ENCODE peak calls at places on chromosomes 2 and 18, in nine cellular contexts. W is fibroblast of mammary gland; T is T-helper 9 cell; H is CD4-positive, CD25-positive, alpha-beta regulatory T cell; O is effector CD8-positive, alpha-beta T cell; Z is HT1080; C is B cell; I is Calu3; N is spleen. Y is an unnamed sample.
A peak's percentile ranks its signal among the peaks of the same experiment; 100 is the strongest.

GRCh38 chr2:239184179-239184578 is 216.6 kb downstream of the HDAC4 start:
- DNase-seq in W (no peak), T (no peak), H (no peak), O (no peak), Z (no peak), C (peak; percentile 11), I (no peak), N (peak; percentile 41), Y (peak; percentile 1)

GRCh38 chr18:63476666-63477065 is at the start of gene SERPINB5:
- DNase-seq in W (no peak), T (no peak), H (no peak), O (no peak), Z (peak; percentile 87), C (no peak), I (peak; percentile 96), N (no peak), Y (peak; percentile 49)

GRCh38 chr2:240458044-240458899 is 22.8 kb downstream of the GPC1 start:
- DNase-seq in W (no peak), T (no peak), H (no peak), O (no peak), Z (no peak), C (no peak), I (no peak), N (peak; percentile 67), Y (no peak)

GRCh38 chr2:70954886-70955285 is 19.2 kb downstream of the ATP6V1B1 start:
- DNase-seq in W (no peak), T (no peak), H (no peak), O (no peak), Z (no peak), C (no peak), I (no peak), N (peak; percentile 30), Y (no peak)

GRCh38 chr18:13386891-13387801 is 168.6 kb downstream of the LDLRAD4 start:
- DNase-seq in W (no peak), T (no peak), H (no peak), O (no peak), Z (no peak), C (no peak), I (no peak), N (no peak), Y (no peak)

GRCh38 chr2:60554649-60555065 is 1.2 kb upstream of the BCL11A start:
- DNase-seq in W (no peak), T (no peak), H (no peak), O (no peak), Z (no peak), C (no peak), I (no peak), N (peak; percentile 87), Y (no peak)

GRCh38 chr2:112938904-112939303 is 27.9 kb downstream of the IL37 start:
- DNase-seq in W (no peak), T (no peak), H (no peak), O (no peak), Z (peak; percentile 86), C (no peak), I (peak; percentile 75), N (no peak), Y (peak; percentile 53)

GRCh38 chr2:64015898-64016297 is 3.3 kb downstream of the VPS54 start:
- DNase-seq in W (no peak), T (no peak), H (no peak), O (no peak), Z (no peak), C (no peak), I (no peak), N (no peak), Y (no peak)

GRCh38 chr18:28109781-28110460 is 67.0 kb downstream of the CDH2 start:
- DNase-seq in W (no peak), T (no peak), H (no peak), O (no peak), Z (no peak), C (no peak), I (no peak), N (no peak), Y (no peak)

GRCh38 chr2:132670104-132670960 is at the start of gene LYPD1:
- DNase-seq in W (no peak), T (no peak), H (no peak), O (no peak), Z (peak; percentile 71), C (no peak), I (peak; percentile 78), N (peak; percentile 74), Y (no peak)

GRCh38 chr2:85785027-85785822 is 31.4 kb downstream of the ATOH8 start:
- DNase-seq in W (peak; percentile 94), T (no peak), H (no peak), O (no peak), Z (peak; percentile 46), C (no peak), I (no peak), N (peak; percentile 18), Y (no peak)

GRCh38 chr2:71361631-71362030 is 30.0 kb downstream of the ZNF638 start:
- DNase-seq in W (no peak), T (no peak), H (no peak), O (no peak), Z (no peak), C (no peak), I (no peak), N (no peak), Y (no peak)

GRCh38 chr2:16394072-16394985 is 271.3 kb downstream of the CYRIA start:
- DNase-seq in W (no peak), T (no peak), H (no peak), O (no peak), Z (no peak), C (no peak), I (no peak), N (no peak), Y (no peak)

GRCh38 chr2:230589497-230590015 is 123.1 kb upstream of the CAB39 start:
- DNase-seq in W (no peak), T (no peak), H (no peak), O (no peak), Z (no peak), C (peak; percentile 88), I (no peak), N (no peak), Y (no peak)

GRCh38 chr2:163175294-163175693 is 336.7 kb upstream of the KCNH7 start:
- DNase-seq in W (no peak), T (no peak), H (no peak), O (no peak), Z (no peak), C (no peak), I (no peak), N (no peak), Y (no peak)

GRCh38 chr2:118046628-118047210 is 32.8 kb upstream of the CCDC93 start:
- DNase-seq in W (peak; percentile 67), T (no peak), H (no peak), O (no peak), Z (peak; percentile 25), C (no peak), I (no peak), N (no peak), Y (no peak)

GRCh38 chr18:9734189-9734588 is 26.1 kb downstream of the RAB31 start:
- DNase-seq in W (no peak), T (no peak), H (no peak), O (no peak), Z (no peak), C (no peak), I (peak; percentile 30), N (no peak), Y (no peak)

GRCh38 chr18:62426191-62426488 is 96.7 kb upstream of the ZCCHC2 start:
- DNase-seq in W (no peak), T (no peak), H (no peak), O (no peak), Z (no peak), C (no peak), I (no peak), N (no peak), Y (no peak)

GRCh38 chr2:12113364-12113763 is 366.9 kb downstream of the LPIN1 start:
- DNase-seq in W (no peak), T (no peak), H (no peak), O (no peak), Z (no peak), C (no peak), I (no peak), N (no peak), Y (no peak)

GRCh38 chr2:237670641-237671040 is 43.3 kb downstream of the LRRFIP1 start:
- DNase-seq in W (peak; percentile 35), T (no peak), H (no peak), O (no peak), Z (no peak), C (no peak), I (no peak), N (peak; percentile 73), Y (no peak)

GRCh38 chr2:64792995-64793639 is 139.4 kb upstream of the SERTAD2 start:
- DNase-seq in W (peak; percentile 31), T (no peak), H (no peak), O (no peak), Z (peak; percentile 60), C (no peak), I (no peak), N (no peak), Y (no peak)

GRCh38 chr2:240053173-240054155 is at the start of gene OR6B3:
- DNase-seq in W (no peak), T (no peak), H (no peak), O (no peak), Z (no peak), C (no peak), I (no peak), N (no peak), Y (no peak)

GRCh38 chr2:65722028-65722427 is 289.6 kb upstream of the SPRED2 start:
- DNase-seq in W (peak; percentile 31), T (no peak), H (no peak), O (no peak), Z (peak; percentile 3), C (no peak), I (peak; percentile 26), N (no peak), Y (peak; percentile 44)

GRCh38 chr2:105168543-105168942 is 73.0 kb upstream of the GPR45 start:
- DNase-seq in W (no peak), T (no peak), H (no peak), O (no peak), Z (no peak), C (no peak), I (no peak), N (no peak), Y (no peak)

GRCh38 chr2:65918760-65919187 is 486.4 kb upstream of the SPRED2 start:
- DNase-seq in W (no peak), T (no peak), H (no peak), O (no peak), Z (no peak), C (no peak), I (no peak), N (no peak), Y (no peak)

GRCh38 chr2:30652271-30652910 is 154.9 kb downstream of the CAPN13 start:
- DNase-seq in W (no peak), T (no peak), H (no peak), O (no peak), Z (no peak), C (no peak), I (no peak), N (no peak), Y (no peak)

GRCh38 chr2:74472086-74472944 is at the start of gene MRPL53:
- DNase-seq in W (peak; percentile 93), T (peak; percentile 99), H (peak; percentile 94), O (peak; percentile 94), Z (peak; percentile 86), C (peak; percentile 95), I (peak; percentile 96), N (peak; percentile 98), Y (peak; percentile 95)

GRCh38 chr2:6181525-6182270 is 489.5 kb downstream of the SOX11 start:
- DNase-seq in W (peak; percentile 71), T (no peak), H (no peak), O (no peak), Z (peak; percentile 61), C (no peak), I (no peak), N (no peak), Y (no peak)

GRCh38 chr2:70964596-70965386 is 13.6 kb upstream of the ANKRD53 start:
- DNase-seq in W (peak; percentile 61), T (peak; percentile 84), H (peak; percentile 67), O (peak; percentile 70), Z (peak; percentile 28), C (peak; percentile 75), I (peak; percentile 75), N (peak; percentile 93), Y (peak; percentile 75)

GRCh38 chr2:231602874-231603467 is 10.3 kb downstream of the TEX44 start:
- DNase-seq in W (no peak), T (no peak), H (no peak), O (no peak), Z (no peak), C (no peak), I (no peak), N (no peak), Y (no peak)

GRCh38 chr2:31580321-31581117 is at the start of gene SRD5A2:
- DNase-seq in W (no peak), T (no peak), H (no peak), O (no peak), Z (no peak), C (no peak), I (peak; percentile 19), N (no peak), Y (no peak)